ENCODE peak calls at places on chromosomes 1 and 21, in five cellular contexts. P is tibial artery; E is activated CD8-positive, alpha-beta T cell treated with anti-CD3 and anti-CD28 coated beads for 36 hours; T is heart left ventricle; X is cardiac fibroblast. Y is an unnamed sample.

GRCh38 chr1:14314032-14314431 is 284.5 kb upstream of the KAZN start:
- DNase-seq in P (no peak), E (no peak), T (no peak), X (no peak), Y (no peak)

GRCh38 chr1:113732802-113733201 is 26.5 kb downstream of the PHTF1 start:
- DNase-seq in P (no peak), E (peak), T (no peak), X (no peak), Y (no peak)

GRCh38 chr1:20584890-20585289 is 4.0 kb upstream of the CDA start:
- DNase-seq in P (no peak), E (no peak), T (no peak), X (peak), Y (no peak)

GRCh38 chr1:31848381-31848897 is 32.6 kb upstream of the SPOCD1 start:
- DNase-seq in P (no peak), E (peak), T (no peak), X (no peak), Y (no peak)

GRCh38 chr1:97433520-97434175 is 487.2 kb downstream of the DPYD start:
- DNase-seq in P (no peak), E (no peak), T (no peak), X (peak), Y (no peak)

GRCh38 chr1:230143534-230143933 is 76.5 kb downstream of the GALNT2 start:
- DNase-seq in P (no peak), E (no peak), T (no peak), X (no peak), Y (no peak)

GRCh38 chr1:119544165-119544762 is 37.3 kb downstream of the HSD3B1 start:
- DNase-seq in P (no peak), E (peak), T (no peak), X (peak), Y (no peak)

GRCh38 chr1:115283681-115284146 is 54.3 kb downstream of the NGF start:
- DNase-seq in P (peak), E (no peak), T (peak), X (no peak), Y (no peak)

GRCh38 chr1:15410884-15411245 is 1.2 kb downstream of the EFHD2 start:
- DNase-seq in P (no peak), E (no peak), T (no peak), X (no peak), Y (no peak)

GRCh38 chr1:150410582-150411101 is 46.7 kb downstream of the RPRD2 start:
- DNase-seq in P (no peak), E (no peak), T (no peak), X (peak), Y (no peak)

GRCh38 chr1:31575373-31576140 is 758 bp upstream of the TINAGL1 start:
- DNase-seq in P (no peak), E (no peak), T (no peak), X (no peak), Y (no peak)

GRCh38 chr21:41775152-41775472 is 8.3 kb upstream of the RIPK4 start:
- DNase-seq in P (no peak), E (no peak), T (no peak), X (no peak), Y (no peak)

GRCh38 chr1:958823-959729 is at the start of gene NOC2L:
- DNase-seq in P (peak), E (peak), T (peak), X (peak), Y (peak)

GRCh38 chr1:16614361-16615252 is 1.2 kb upstream of the NBPF1 start:
- DNase-seq in P (peak), E (peak), T (peak), X (no peak), Y (no peak)

GRCh38 chr1:238281418-238281817 is 390.7 kb upstream of the ZP4 start:
- DNase-seq in P (no peak), E (no peak), T (no peak), X (peak), Y (no peak)

GRCh38 chr1:234474375-234474774 is 4.6 kb downstream of the TARBP1 start:
- DNase-seq in P (no peak), E (no peak), T (no peak), X (no peak), Y (no peak)

GRCh38 chr1:68378296-68379084 is 71.3 kb downstream of the RPE65 start:
- DNase-seq in P (no peak), E (no peak), T (no peak), X (peak), Y (no peak)

GRCh38 chr1:77175230-77175844 is 43.9 kb downstream of the PIGK start:
- DNase-seq in P (no peak), E (peak), T (no peak), X (peak), Y (no peak)

GRCh38 chr1:229430761-229431269 is 3.1 kb downstream of the ACTA1 start:
- DNase-seq in P (no peak), E (peak), T (peak), X (peak), Y (no peak)

GRCh38 chr1:177928194-177928593 is 41.7 kb downstream of the SEC16B start:
- DNase-seq in P (no peak), E (no peak), T (no peak), X (peak), Y (no peak)

GRCh38 chr1:86155061-86155806 is 1.3 kb downstream of the COL24A1 start:
- DNase-seq in P (peak), E (no peak), T (peak), X (peak), Y (peak)

GRCh38 chr21:43311303-43311817 is 115.6 kb downstream of the SIK1 start:
- DNase-seq in P (no peak), E (no peak), T (no peak), X (no peak), Y (no peak)
- TF ChIP-seq CTCF in P (no peak), E (no peak), T (no peak), X (no peak), Y (no peak)

DNA sequence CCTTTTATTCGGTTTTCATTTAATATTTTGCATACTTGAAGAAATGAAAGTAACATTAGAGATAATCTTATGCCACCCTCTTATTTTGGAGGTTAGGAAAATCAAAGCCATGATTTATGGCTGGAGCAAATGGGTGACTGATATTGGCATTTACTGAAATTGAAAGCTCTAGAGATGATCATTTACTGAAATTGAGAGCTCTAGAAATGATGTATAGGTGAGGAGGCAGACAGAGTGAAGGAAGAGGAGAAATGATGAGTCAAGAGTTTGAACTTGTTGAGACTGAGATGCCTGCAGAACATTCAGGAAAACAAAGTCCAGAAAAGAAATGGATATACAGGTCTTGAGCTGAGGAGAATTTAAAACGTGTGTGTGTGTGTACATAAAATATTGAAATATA is 217.6 kb downstream of the LTN1 start:
- DNase-seq in P (no peak), E (no peak), T (no peak), X (no peak), Y (no peak)
- TF ChIP-seq CTCF in P (no peak), E (no peak), T (no peak), X (no peak), Y (no peak)

DNA sequence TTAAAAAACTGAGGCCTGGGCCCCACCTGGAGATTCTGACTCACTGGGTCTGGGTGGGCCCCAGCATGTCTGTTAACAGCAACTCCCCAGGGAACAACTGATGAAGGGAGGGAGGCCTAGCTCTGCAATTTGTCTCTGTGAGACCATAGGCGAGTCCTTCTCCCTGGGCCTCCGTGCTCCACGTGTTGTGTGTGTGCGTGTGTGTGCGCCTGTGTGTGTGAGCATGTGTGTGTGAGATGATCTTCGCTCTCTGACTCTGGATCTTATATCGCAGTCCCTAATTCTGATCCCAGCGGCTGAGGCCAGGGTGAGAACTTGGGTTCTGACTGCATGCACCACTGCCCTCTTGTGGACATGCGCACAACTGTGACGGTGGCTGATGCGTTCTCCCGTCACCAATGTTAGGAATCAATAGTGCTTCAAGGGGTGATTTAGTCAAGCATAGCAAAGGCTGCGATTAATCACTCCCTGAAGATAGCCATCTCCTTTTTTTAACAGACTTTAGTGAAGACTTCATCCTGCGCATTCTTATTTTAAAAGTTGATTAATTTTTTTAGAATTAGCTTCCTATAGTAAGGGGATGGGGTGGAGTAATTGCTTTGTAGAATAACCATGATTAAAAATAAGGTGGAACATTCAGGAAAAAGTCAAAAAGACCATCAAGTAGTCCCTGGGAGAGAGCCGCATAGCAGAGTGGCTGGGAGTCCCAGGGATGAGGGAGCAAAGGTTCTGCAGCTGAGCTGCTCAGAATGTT is 62.4 kb upstream of the USP24 start:
- DNase-seq in P (peak), E (peak), T (peak), X (peak), Y (peak)
- TF ChIP-seq CTCF in P (peak), E (peak), T (peak), X (peak), Y (peak)

DNA sequence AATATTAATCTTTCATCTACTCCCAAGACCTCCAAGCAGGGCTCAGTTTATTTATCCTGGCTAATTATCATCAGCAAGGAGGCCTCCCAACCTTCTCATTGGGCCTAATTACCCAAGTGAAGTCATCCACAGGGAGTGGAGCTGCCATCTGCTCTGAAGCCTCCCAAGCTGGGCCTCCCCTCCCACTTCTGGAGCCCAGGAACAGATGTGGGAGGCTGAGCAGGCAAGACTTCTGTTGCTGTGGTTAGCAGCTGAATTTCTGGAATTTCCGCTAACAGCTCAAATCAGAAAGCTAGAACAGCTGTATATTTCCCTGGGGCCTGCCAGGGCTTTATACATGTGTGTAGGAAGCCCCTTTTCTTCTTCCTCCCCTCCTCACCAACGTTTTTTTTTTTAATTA is 127.5 kb downstream of the UCK2 start:
- DNase-seq in P (no peak), E (no peak), T (peak), X (peak), Y (no peak)
- TF ChIP-seq CTCF in P (no peak), E (no peak), T (no peak), X (no peak), Y (no peak)

DNA sequence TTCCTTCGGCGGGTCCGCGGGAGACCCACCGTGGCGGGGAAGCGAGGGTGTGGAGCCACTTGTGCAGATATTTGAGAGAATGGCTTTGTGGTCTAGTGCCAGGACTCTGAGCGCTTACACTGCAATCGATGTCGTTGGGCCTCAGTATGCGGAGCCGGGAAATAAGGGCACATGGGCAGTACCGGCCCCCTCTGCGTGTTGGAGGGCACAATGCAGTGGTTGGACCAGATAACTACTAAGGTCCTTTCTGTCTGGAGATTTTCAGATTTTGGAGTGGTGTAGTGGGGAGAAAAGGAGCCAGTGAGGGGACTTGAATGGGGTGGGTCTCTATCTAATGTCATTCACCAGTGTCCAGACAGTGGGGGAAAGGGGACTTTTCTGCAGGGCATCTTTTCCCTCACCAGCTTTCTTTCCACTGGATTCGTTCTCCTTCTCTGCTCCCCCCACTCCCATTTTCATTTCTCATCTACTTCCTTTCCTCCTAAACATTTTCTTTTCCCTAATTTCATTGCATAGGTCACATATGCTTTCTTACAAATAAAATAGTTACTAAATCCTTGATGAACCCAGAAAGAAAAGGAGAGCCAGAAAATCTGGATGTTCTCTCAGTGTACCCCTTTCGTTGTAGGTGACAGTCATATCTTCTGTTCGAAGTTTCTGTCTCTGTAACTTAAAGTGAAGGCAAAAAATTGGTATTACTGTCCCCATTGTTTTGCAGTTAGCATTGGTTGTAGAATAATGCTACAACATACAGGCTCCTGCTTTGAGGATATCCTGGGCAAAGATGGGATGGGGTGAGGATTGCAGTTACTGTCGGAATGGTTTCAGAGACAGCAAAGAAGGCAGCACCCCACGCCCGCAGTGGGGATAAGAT is 1.4 kb downstream of the ATF3 start:
- DNase-seq in P (no peak), E (peak), T (no peak), X (no peak), Y (no peak)
- TF ChIP-seq CTCF in P (no peak), E (no peak), T (no peak), X (no peak), Y (no peak)

DNA sequence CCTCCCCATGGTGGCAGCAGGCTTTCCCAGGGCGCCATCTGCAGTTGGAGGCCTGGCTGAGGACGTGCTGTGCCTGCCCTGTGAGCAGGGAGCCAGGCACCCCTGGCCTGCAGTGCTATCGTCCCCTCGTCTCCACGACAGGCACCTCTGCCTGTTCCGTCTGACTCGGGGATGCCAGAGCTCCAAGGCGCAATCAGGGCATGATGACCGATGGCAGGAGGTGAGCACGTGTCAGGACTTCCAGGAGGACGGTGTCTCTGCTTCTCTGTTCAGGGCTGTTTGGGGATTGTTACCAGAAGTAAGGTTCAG is 125.2 kb downstream of the PCBP3 start:
- DNase-seq in P (peak), E (peak), T (no peak), X (no peak), Y (peak)
- TF ChIP-seq CTCF in P (no peak), E (no peak), T (no peak), X (peak), Y (no peak)

GRCh38 chr1:54777431-54777830 is 13.1 kb upstream of the PARS2 start:
- DNase-seq in P (no peak), E (no peak), T (no peak), X (no peak), Y (no peak)
- TF ChIP-seq CTCF in P (no peak), E (no peak), T (no peak), X (no peak), Y (no peak)